ENCODE peak calls at places on chromosomes 6 and 20, in eight cellular contexts. D is SK-N-SH, N is H1, G is HepG2, I is GM12878, O is HCT116, Y is endothelial cell of umbilical vein, U is K562. R is an unnamed sample.
A peak's percentile ranks its signal among the peaks of the same experiment; 100 is the strongest.

GRCh38 chr6:75493400-75494064 is at the start of gene FILIP1:
- DNase-seq in D (no peak), N (no peak), G (no peak), I (no peak), O (no peak), Y (no peak), U (no peak), R (no peak)

GRCh38 chr6:28940294-28940858 is 16.6 kb upstream of the TRIM27 start:
- DNase-seq in D (peak; percentile 45), N (peak; percentile 50), G (peak; percentile 43), I (peak; percentile 37), O (no peak), Y (no peak), U (peak; percentile 55), R (no peak)

GRCh38 chr6:85417336-85417735 is 32.5 kb upstream of the NT5E start:
- DNase-seq in D (no peak), N (no peak), G (no peak), I (no peak), O (no peak), Y (no peak), U (no peak), R (no peak)

GRCh38 chr6:42099340-42100028 is 42.9 kb downstream of the C6orf132 start:
- DNase-seq in D (no peak), N (no peak), G (peak; percentile 39), I (no peak), O (no peak), Y (no peak), U (peak; percentile 44), R (no peak)

GRCh38 chr6:165662671-165663282 is at the start of gene PDE10A:
- DNase-seq in D (peak; percentile 82), N (no peak), G (no peak), I (no peak), O (no peak), Y (peak; percentile 57), U (no peak), R (no peak)

GRCh38 chr6:31087494-31088089 is 24.8 kb downstream of the C6orf15 start:
- DNase-seq in D (peak; percentile 80), N (no peak), G (peak; percentile 78), I (peak; percentile 25), O (peak; percentile 72), Y (peak; percentile 93), U (peak; percentile 87), R (peak; percentile 56)

GRCh38 chr6:37688088-37688850 is 9.4 kb downstream of the MDGA1 start:
- DNase-seq in D (no peak), N (no peak), G (no peak), I (no peak), O (no peak), Y (no peak), U (no peak), R (no peak)

GRCh38 chr6:111487656-111488055 is 4.6 kb upstream of the REV3L start:
- DNase-seq in D (no peak), N (no peak), G (no peak), I (peak; percentile 83), O (no peak), Y (no peak), U (no peak), R (no peak)

GRCh38 chr6:143754204-143754603 is 76.4 kb downstream of the PHACTR2 start:
- DNase-seq in D (no peak), N (no peak), G (no peak), I (no peak), O (no peak), Y (no peak), U (no peak), R (no peak)

DNA sequence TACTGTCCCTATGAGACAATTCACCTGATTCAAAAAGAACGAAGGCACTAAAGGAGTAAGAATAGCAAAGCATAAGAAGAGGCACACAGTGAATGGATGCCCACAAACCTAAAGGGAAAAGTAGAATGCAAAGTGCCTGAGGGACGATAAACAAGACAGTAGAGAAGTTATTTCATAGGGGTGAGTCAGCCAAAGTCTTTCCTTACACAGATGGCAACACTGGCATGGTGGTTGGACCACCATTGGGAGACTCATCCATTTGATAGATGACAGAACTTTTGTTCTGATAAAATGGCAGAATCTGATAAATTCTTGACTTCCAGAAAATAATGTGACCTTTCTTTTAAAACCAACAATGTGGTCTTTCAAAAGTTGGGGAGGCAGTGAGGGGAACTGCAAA is 148.1 kb upstream of the HDAC2 start:
- DNase-seq in D (no peak), N (no peak), G (no peak), I (no peak), O (no peak), Y (no peak), U (no peak), R (no peak)
- H3K9ac ChIP-seq in D (no peak overlapping the region), N (no peak overlapping the region), G (no peak overlapping the region), I (no peak overlapping the region), O (no peak overlapping the region), Y (no peak overlapping the region), U (no peak overlapping the region), R (no peak overlapping the region)

GRCh38 chr20:59295531-59295930 is 4.9 kb upstream of the EDN3 start:
- DNase-seq in D (no peak), N (no peak), G (no peak), I (no peak), O (no peak), Y (no peak), U (no peak), R (no peak)

GRCh38 chr20:59299961-59300340 is 460 bp upstream of the EDN3 start:
- DNase-seq in D (no peak), N (no peak), G (no peak), I (no peak), O (no peak), Y (no peak), U (no peak), R (no peak)

GRCh38 chr20:59301343-59302007 is 1.1 kb downstream of the EDN3 start:
- DNase-seq in D (no peak), N (no peak), G (no peak), I (no peak), O (no peak), Y (no peak), U (no peak), R (no peak)

GRCh38 chr20:59297641-59298040 is 2.8 kb upstream of the EDN3 start:
- DNase-seq in D (no peak), N (no peak), G (no peak), I (no peak), O (no peak), Y (no peak), U (no peak), R (no peak)

GRCh38 chr20:59300341-59301081 is at the start of gene EDN3:
- DNase-seq in D (peak; percentile 44), N (peak; percentile 7), G (no peak), I (no peak), O (no peak), Y (no peak), U (no peak), R (no peak)
- H3K27ac ChIP-seq in D (no peak within 1 kb of the TSS), N (no peak within 1 kb of the TSS), G (no peak within 1 kb of the TSS), I (no peak within 1 kb of the TSS), O (no peak within 1 kb of the TSS), Y (no peak within 1 kb of the TSS), U (no peak within 1 kb of the TSS), R (no peak within 1 kb of the TSS)

DNA sequence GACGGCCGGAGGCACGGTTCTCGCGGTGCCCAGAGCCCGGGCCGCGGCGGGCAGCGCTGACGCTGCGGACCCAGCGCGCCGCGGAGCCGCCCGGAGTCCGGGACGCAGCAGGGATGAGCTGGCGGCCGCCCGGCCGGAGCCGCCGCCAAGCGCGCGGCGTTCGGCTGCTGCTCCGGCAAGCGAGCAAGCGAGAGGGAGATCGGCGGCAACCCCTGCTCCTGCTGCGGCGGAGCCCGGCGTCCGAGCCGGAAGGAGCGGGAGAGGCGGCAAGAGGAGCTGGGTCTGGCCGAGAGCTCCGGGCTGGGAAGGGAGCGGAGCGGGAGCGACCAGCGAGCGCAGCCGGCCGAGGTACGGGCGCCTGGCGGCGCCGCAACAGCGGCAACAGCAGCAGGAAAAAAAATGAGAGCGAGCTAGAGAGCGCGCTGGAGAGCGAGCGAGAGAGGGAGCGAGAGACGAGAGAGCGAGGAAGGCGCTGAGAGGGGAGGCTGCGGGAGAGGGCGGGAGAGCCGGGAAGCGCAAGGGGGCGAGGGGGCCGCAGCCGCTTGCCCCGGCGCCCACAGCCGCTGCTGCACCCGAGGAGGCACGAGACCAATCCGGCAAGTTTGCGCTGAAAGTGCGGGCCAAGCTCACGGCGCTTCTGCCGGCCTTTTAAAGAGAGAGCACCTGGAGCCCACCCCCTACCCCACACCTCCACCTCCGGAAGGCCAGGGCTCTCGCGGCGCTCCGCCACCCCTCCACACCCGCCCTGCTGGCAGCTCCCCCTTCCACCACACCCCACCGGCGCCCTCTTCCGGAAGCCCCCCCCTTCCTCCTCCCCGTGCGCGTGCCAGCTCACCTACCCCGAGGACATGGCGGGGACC is 496 bp downstream of the GRM4 start:
- DNase-seq in D (peak; percentile 78), N (no peak), G (no peak), I (no peak), O (no peak), Y (peak; percentile 25), U (peak; percentile 51), R (no peak)
- TF ChIP-seq POLR2AphosphoS5 in D (no peak), N (peak; percentile 26), G (no peak), I (no peak), O (no peak), Y (no peak), U (no peak), R (no peak)

GRCh38 chr6:169825558-169826225 is 74.3 kb downstream of the ERMARD start:
- DNase-seq in D (no peak), N (no peak), G (no peak), I (no peak), O (no peak), Y (no peak), U (no peak), R (no peak)
- H3K9ac ChIP-seq in D (no peak overlapping the region), N (no peak overlapping the region), G (no peak overlapping the region), I (no peak overlapping the region), O (no peak overlapping the region), Y (no peak overlapping the region), U (no peak overlapping the region), R (no peak overlapping the region)

GRCh38 chr6:107642348-107643347 is 152.7 kb downstream of the SOBP start:
- DNase-seq in D (no peak), N (no peak), G (no peak), I (no peak), O (no peak), Y (no peak), U (no peak), R (no peak)
- H3K27ac ChIP-seq in D (no peak overlapping the region), N (no peak overlapping the region), G (no peak overlapping the region), I (no peak overlapping the region), O (no peak overlapping the region), Y (no peak overlapping the region), U (no peak overlapping the region), R (no peak overlapping the region)

GRCh38 chr6:169269180-169270076 is 15.8 kb upstream of the THBS2 start:
- DNase-seq in D (no peak), N (no peak), G (no peak), I (no peak), O (no peak), Y (no peak), U (no peak), R (no peak)
- TF ChIP-seq POLR2AphosphoS5 in D (no peak), N (no peak), G (no peak), I (no peak), O (no peak), Y (no peak), U (no peak), R (no peak)

GRCh38 chr6:16043171-16044142 is 85.4 kb upstream of the MYLIP start:
- DNase-seq in D (no peak), N (no peak), G (no peak), I (peak; percentile 62), O (no peak), Y (peak; percentile 57), U (no peak), R (no peak)
- H3K9ac ChIP-seq in D (no peak overlapping the region), N (no peak overlapping the region), G (no peak overlapping the region), I (peak overlapping the region; percentile 4), O (no peak overlapping the region), Y (no peak overlapping the region), U (no peak overlapping the region), R (no peak overlapping the region)